ENCODE peak calls at places on chromosomes 16 and 17, in eight cellular contexts. One of them, this sample, is unnamed.

GRCh38 chr17:32445075-32445427 is 741 bp downstream of the PSMD11 start:
- DNase-seq in stimulated activated CD8-positive, alpha-beta memory T cell treated with anti-CD3 and anti-CD28 coated beads, Interleukin-4, amount 100 ng/mL, for 1 hour: no peak
- DNase-seq in HT1080: peak
- DNase-seq in progenitor cell of endocrine pancreas: no peak
- DNase-seq in amniotic stem cell: no peak
- DNase-seq in skeletal muscle cell: no peak
- DNase-seq in activated naive CD4-positive, alpha-beta T cell treated with anti-CD3 and anti-CD28 coated beads, Interleukin-2, amount 10 ng/mL, durations not matched to agents 7 days and 5 days: peak
- DNase-seq in adrenal gland: peak
- DNase-seq in this sample: peak

GRCh38 chr17:10053976-10054551 is 144.3 kb downstream of the GAS7 start:
- DNase-seq in stimulated activated CD8-positive, alpha-beta memory T cell treated with anti-CD3 and anti-CD28 coated beads, Interleukin-4, amount 100 ng/mL, for 1 hour: no peak
- DNase-seq in HT1080: no peak
- DNase-seq in progenitor cell of endocrine pancreas: no peak
- DNase-seq in amniotic stem cell: no peak
- DNase-seq in skeletal muscle cell: no peak
- DNase-seq in activated naive CD4-positive, alpha-beta T cell treated with anti-CD3 and anti-CD28 coated beads, Interleukin-2, amount 10 ng/mL, durations not matched to agents 7 days and 5 days: no peak
- DNase-seq in adrenal gland: no peak
- DNase-seq in this sample: no peak

GRCh38 chr17:67245694-67246397 is 850 bp upstream of the HELZ start:
- DNase-seq in stimulated activated CD8-positive, alpha-beta memory T cell treated with anti-CD3 and anti-CD28 coated beads, Interleukin-4, amount 100 ng/mL, for 1 hour: no peak
- DNase-seq in HT1080: no peak
- DNase-seq in progenitor cell of endocrine pancreas: peak
- DNase-seq in amniotic stem cell: no peak
- DNase-seq in skeletal muscle cell: no peak
- DNase-seq in activated naive CD4-positive, alpha-beta T cell treated with anti-CD3 and anti-CD28 coated beads, Interleukin-2, amount 10 ng/mL, durations not matched to agents 7 days and 5 days: peak
- DNase-seq in adrenal gland: no peak
- DNase-seq in this sample: no peak

GRCh38 chr17:222172-222571 is 40.7 kb upstream of the DOC2B start:
- DNase-seq in stimulated activated CD8-positive, alpha-beta memory T cell treated with anti-CD3 and anti-CD28 coated beads, Interleukin-4, amount 100 ng/mL, for 1 hour: no peak
- DNase-seq in HT1080: no peak
- DNase-seq in progenitor cell of endocrine pancreas: no peak
- DNase-seq in amniotic stem cell: no peak
- DNase-seq in skeletal muscle cell: no peak
- DNase-seq in activated naive CD4-positive, alpha-beta T cell treated with anti-CD3 and anti-CD28 coated beads, Interleukin-2, amount 10 ng/mL, durations not matched to agents 7 days and 5 days: no peak
- DNase-seq in adrenal gland: no peak
- DNase-seq in this sample: no peak

GRCh38 chr16:9807302-9807701 is 374.9 kb downstream of the GRIN2A start:
- DNase-seq in stimulated activated CD8-positive, alpha-beta memory T cell treated with anti-CD3 and anti-CD28 coated beads, Interleukin-4, amount 100 ng/mL, for 1 hour: no peak
- DNase-seq in HT1080: no peak
- DNase-seq in progenitor cell of endocrine pancreas: no peak
- DNase-seq in amniotic stem cell: no peak
- DNase-seq in skeletal muscle cell: no peak
- DNase-seq in activated naive CD4-positive, alpha-beta T cell treated with anti-CD3 and anti-CD28 coated beads, Interleukin-2, amount 10 ng/mL, durations not matched to agents 7 days and 5 days: no peak
- DNase-seq in adrenal gland: no peak
- DNase-seq in this sample: no peak

GRCh38 chr16:70700101-70701020 is 14.5 kb upstream of the MTSS2 start:
- DNase-seq in stimulated activated CD8-positive, alpha-beta memory T cell treated with anti-CD3 and anti-CD28 coated beads, Interleukin-4, amount 100 ng/mL, for 1 hour: no peak
- DNase-seq in HT1080: no peak
- DNase-seq in progenitor cell of endocrine pancreas: no peak
- DNase-seq in amniotic stem cell: no peak
- DNase-seq in skeletal muscle cell: no peak
- DNase-seq in activated naive CD4-positive, alpha-beta T cell treated with anti-CD3 and anti-CD28 coated beads, Interleukin-2, amount 10 ng/mL, durations not matched to agents 7 days and 5 days: no peak
- DNase-seq in adrenal gland: no peak
- DNase-seq in this sample: no peak

GRCh38 chr16:14015948-14016347 is 55.2 kb upstream of the MRTFB start:
- DNase-seq in stimulated activated CD8-positive, alpha-beta memory T cell treated with anti-CD3 and anti-CD28 coated beads, Interleukin-4, amount 100 ng/mL, for 1 hour: no peak
- DNase-seq in HT1080: peak
- DNase-seq in progenitor cell of endocrine pancreas: no peak
- DNase-seq in amniotic stem cell: peak
- DNase-seq in skeletal muscle cell: peak
- DNase-seq in activated naive CD4-positive, alpha-beta T cell treated with anti-CD3 and anti-CD28 coated beads, Interleukin-2, amount 10 ng/mL, durations not matched to agents 7 days and 5 days: no peak
- DNase-seq in adrenal gland: peak
- DNase-seq in this sample: peak

GRCh38 chr16:69417537-69418199 is 6.8 kb upstream of the CYB5B start:
- DNase-seq in stimulated activated CD8-positive, alpha-beta memory T cell treated with anti-CD3 and anti-CD28 coated beads, Interleukin-4, amount 100 ng/mL, for 1 hour: no peak
- DNase-seq in HT1080: peak
- DNase-seq in progenitor cell of endocrine pancreas: no peak
- DNase-seq in amniotic stem cell: peak
- DNase-seq in skeletal muscle cell: no peak
- DNase-seq in activated naive CD4-positive, alpha-beta T cell treated with anti-CD3 and anti-CD28 coated beads, Interleukin-2, amount 10 ng/mL, durations not matched to agents 7 days and 5 days: no peak
- DNase-seq in adrenal gland: peak
- DNase-seq in this sample: no peak

GRCh38 chr17:4657678-4658077 is 16.2 kb upstream of the ALOX15 start:
- DNase-seq in stimulated activated CD8-positive, alpha-beta memory T cell treated with anti-CD3 and anti-CD28 coated beads, Interleukin-4, amount 100 ng/mL, for 1 hour: no peak
- DNase-seq in HT1080: no peak
- DNase-seq in progenitor cell of endocrine pancreas: no peak
- DNase-seq in amniotic stem cell: no peak
- DNase-seq in skeletal muscle cell: no peak
- DNase-seq in activated naive CD4-positive, alpha-beta T cell treated with anti-CD3 and anti-CD28 coated beads, Interleukin-2, amount 10 ng/mL, durations not matched to agents 7 days and 5 days: no peak
- DNase-seq in adrenal gland: no peak
- DNase-seq in this sample: no peak

GRCh38 chr17:307741-308507 is 44.7 kb downstream of the RPH3AL start:
- DNase-seq in stimulated activated CD8-positive, alpha-beta memory T cell treated with anti-CD3 and anti-CD28 coated beads, Interleukin-4, amount 100 ng/mL, for 1 hour: no peak
- DNase-seq in HT1080: no peak
- DNase-seq in progenitor cell of endocrine pancreas: no peak
- DNase-seq in amniotic stem cell: no peak
- DNase-seq in skeletal muscle cell: no peak
- DNase-seq in activated naive CD4-positive, alpha-beta T cell treated with anti-CD3 and anti-CD28 coated beads, Interleukin-2, amount 10 ng/mL, durations not matched to agents 7 days and 5 days: no peak
- DNase-seq in adrenal gland: peak
- DNase-seq in this sample: no peak

GRCh38 chr17:63071797-63072196 is 105.8 kb downstream of the TANC2 start:
- DNase-seq in stimulated activated CD8-positive, alpha-beta memory T cell treated with anti-CD3 and anti-CD28 coated beads, Interleukin-4, amount 100 ng/mL, for 1 hour: no peak
- DNase-seq in HT1080: no peak
- DNase-seq in progenitor cell of endocrine pancreas: no peak
- DNase-seq in amniotic stem cell: no peak
- DNase-seq in skeletal muscle cell: no peak
- DNase-seq in activated naive CD4-positive, alpha-beta T cell treated with anti-CD3 and anti-CD28 coated beads, Interleukin-2, amount 10 ng/mL, durations not matched to agents 7 days and 5 days: no peak
- DNase-seq in adrenal gland: no peak
- DNase-seq in this sample: no peak

GRCh38 chr16:23026777-23027362 is 122.4 kb downstream of the USP31 start:
- DNase-seq in stimulated activated CD8-positive, alpha-beta memory T cell treated with anti-CD3 and anti-CD28 coated beads, Interleukin-4, amount 100 ng/mL, for 1 hour: no peak
- DNase-seq in HT1080: peak
- DNase-seq in progenitor cell of endocrine pancreas: peak
- DNase-seq in amniotic stem cell: no peak
- DNase-seq in skeletal muscle cell: no peak
- DNase-seq in activated naive CD4-positive, alpha-beta T cell treated with anti-CD3 and anti-CD28 coated beads, Interleukin-2, amount 10 ng/mL, durations not matched to agents 7 days and 5 days: peak
- DNase-seq in adrenal gland: no peak
- DNase-seq in this sample: no peak

GRCh38 chr16:81493755-81494433 is 49.3 kb downstream of the CMIP start:
- DNase-seq in stimulated activated CD8-positive, alpha-beta memory T cell treated with anti-CD3 and anti-CD28 coated beads, Interleukin-4, amount 100 ng/mL, for 1 hour: no peak
- DNase-seq in HT1080: peak
- DNase-seq in progenitor cell of endocrine pancreas: no peak
- DNase-seq in amniotic stem cell: peak
- DNase-seq in skeletal muscle cell: peak
- DNase-seq in activated naive CD4-positive, alpha-beta T cell treated with anti-CD3 and anti-CD28 coated beads, Interleukin-2, amount 10 ng/mL, durations not matched to agents 7 days and 5 days: peak
- DNase-seq in adrenal gland: peak
- DNase-seq in this sample: peak

GRCh38 chr17:59513934-59514841 is 51.2 kb upstream of the DHX40 start:
- DNase-seq in stimulated activated CD8-positive, alpha-beta memory T cell treated with anti-CD3 and anti-CD28 coated beads, Interleukin-4, amount 100 ng/mL, for 1 hour: no peak
- DNase-seq in HT1080: no peak
- DNase-seq in progenitor cell of endocrine pancreas: no peak
- DNase-seq in amniotic stem cell: no peak
- DNase-seq in skeletal muscle cell: peak
- DNase-seq in activated naive CD4-positive, alpha-beta T cell treated with anti-CD3 and anti-CD28 coated beads, Interleukin-2, amount 10 ng/mL, durations not matched to agents 7 days and 5 days: no peak
- DNase-seq in adrenal gland: peak
- DNase-seq in this sample: no peak

GRCh38 chr16:69048328-69049120 is 56.9 kb upstream of the HAS3 start:
- DNase-seq in stimulated activated CD8-positive, alpha-beta memory T cell treated with anti-CD3 and anti-CD28 coated beads, Interleukin-4, amount 100 ng/mL, for 1 hour: no peak
- DNase-seq in HT1080: no peak
- DNase-seq in progenitor cell of endocrine pancreas: no peak
- DNase-seq in amniotic stem cell: no peak
- DNase-seq in skeletal muscle cell: no peak
- DNase-seq in activated naive CD4-positive, alpha-beta T cell treated with anti-CD3 and anti-CD28 coated beads, Interleukin-2, amount 10 ng/mL, durations not matched to agents 7 days and 5 days: no peak
- DNase-seq in adrenal gland: no peak
- DNase-seq in this sample: no peak

This sample was measured in AG04449.